ENCODE peak calls at places on chromosomes 6 and 20, in ten cellular contexts. G is astrocyte of the cerebellum; C is GF-D8; V is heart right ventricle; B is effector CD8-positive, alpha-beta T cell; J is NCI-H1436; A is neuronal stem cell; D is stimulated activated CD4-positive, alpha-beta T cell treated with anti-CD3 and anti-CD28 coated beads, Interleukin-2, amount 100 ng/mL, for 24 hours; E is effector CD4-positive, alpha-beta T cell; S is NCI-H2171. M is an unnamed sample.

GRCh38 chr6:91181416-91181815 is 594.5 kb upstream of the MAP3K7 start:
- DNase-seq in A (no peak), S (no peak), B (no peak), J (no peak), V (no peak), D (no peak), G (no peak), E (no peak), C (no peak), M (no peak)

GRCh38 chr6:167113047-167113446 is 9.8 kb upstream of the CCR6 start:
- DNase-seq in V (no peak), C (no peak), J (no peak), B (no peak), G (no peak), E (no peak), S (no peak), A (no peak), D (no peak), M (no peak)

GRCh38 chr6:33207569-33208088 is 671 bp upstream of the RING1 start:
- DNase-seq in G (no peak), C (no peak), E (no peak), D (no peak), V (peak), A (no peak), S (no peak), B (no peak), J (no peak), M (peak)

GRCh38 chr6:119129968-119130484 is 51.6 kb upstream of the FAM184A start:
- DNase-seq in E (no peak), B (no peak), C (no peak), J (no peak), G (peak), V (no peak), A (no peak), S (no peak), D (no peak), M (peak)

GRCh38 chr6:135128268-135128914 is 52.7 kb upstream of the MYB start:
- DNase-seq in D (peak), G (no peak), S (no peak), A (no peak), V (no peak), E (peak), C (peak), B (no peak), J (no peak), M (no peak)

GRCh38 chr20:53527196-53527595 is 66.4 kb downstream of the ZNF217 start:
- DNase-seq in B (no peak), G (no peak), D (no peak), C (no peak), E (no peak), J (no peak), V (no peak), A (no peak), S (no peak), M (peak)

GRCh38 chr6:157832250-157832967 is 9.4 kb downstream of the SNX9 start:
- DNase-seq in A (no peak), J (no peak), S (no peak), B (no peak), D (no peak), E (no peak), V (no peak), C (no peak), G (no peak), M (no peak)

GRCh38 chr20:48841861-48842529 is 14.2 kb upstream of the PREX1 start:
- DNase-seq in B (no peak), E (no peak), J (no peak), G (peak), C (no peak), S (no peak), A (no peak), D (no peak), V (no peak), M (peak)

GRCh38 chr6:137759624-137760023 is 107.4 kb upstream of the TNFAIP3 start:
- DNase-seq in D (no peak), G (no peak), A (no peak), E (no peak), V (no peak), C (no peak), J (no peak), B (no peak), S (no peak), M (no peak)

GRCh38 chr20:10306440-10307358 is 88.1 kb downstream of the SNAP25 start:
- DNase-seq in B (no peak), C (peak), J (no peak), G (peak), V (no peak), E (no peak), A (no peak), D (no peak), S (no peak), M (peak)

GRCh38 chr6:22098623-22099022 is 198.2 kb downstream of the PRL start:
- DNase-seq in A (no peak), S (peak), B (no peak), C (no peak), J (peak), V (no peak), D (no peak), G (no peak), E (no peak), M (no peak)

GRCh38 chr6:130997061-130997753 is 65.8 kb downstream of the EPB41L2 start:
- DNase-seq in A (peak), D (no peak), J (no peak), G (no peak), S (no peak), B (no peak), C (no peak), V (no peak), E (no peak), M (peak)

GRCh38 chr6:66926060-66926459 is 1219.0 kb upstream of the EYS start:
- DNase-seq in B (no peak), V (no peak), C (no peak), J (no peak), A (no peak), E (no peak), D (no peak), S (peak), G (no peak), M (no peak)

GRCh38 chr20:50313223-50313820 is 122.7 kb downstream of the CEBPB start:
- DNase-seq in D (no peak), G (no peak), S (no peak), B (no peak), A (no peak), J (no peak), V (no peak), C (no peak), E (no peak), M (peak)

GRCh38 chr20:11529046-11529445 is 388.6 kb upstream of the BTBD3 start:
- DNase-seq in C (no peak), V (no peak), A (no peak), B (no peak), E (no peak), G (no peak), J (no peak), D (no peak), S (no peak), M (no peak)

GRCh38 chr6:110329348-110329728 is 28.8 kb downstream of the METTL24 start:
- DNase-seq in A (no peak), G (no peak), D (no peak), J (no peak), V (no peak), E (no peak), B (no peak), C (no peak), S (no peak), M (peak)

GRCh38 chr6:43916924-43917877 is 147.2 kb downstream of the VEGFA start:
- DNase-seq in B (no peak), G (no peak), V (no peak), C (peak), D (no peak), S (no peak), E (no peak), A (no peak), J (no peak), M (peak)

GRCh38 chr20:3092611-3093379 is 8.3 kb upstream of the AVP start:
- DNase-seq in B (peak), C (no peak), G (no peak), A (no peak), V (no peak), J (no peak), D (peak), E (peak), S (no peak), M (peak)

GRCh38 chr6:111838749-111839484 is 34.3 kb downstream of the FYN start:
- DNase-seq in V (no peak), B (no peak), E (no peak), D (no peak), C (no peak), A (no peak), G (no peak), S (no peak), J (no peak), M (no peak)

GRCh38 chr6:31125162-31125561 is 4.9 kb upstream of the CDSN start:
- DNase-seq in G (no peak), D (no peak), A (no peak), V (peak), B (no peak), J (no peak), S (no peak), C (no peak), E (no peak), M (no peak)

GRCh38 chr20:45361794-45362193 is 1.2 kb upstream of the SYS1 start:
- DNase-seq in E (no peak), S (no peak), V (no peak), G (no peak), C (peak), J (no peak), D (no peak), B (no peak), A (no peak), M (no peak)

GRCh38 chr6:45608252-45608911 is 230.6 kb upstream of the SUPT3H start:
- DNase-seq in V (no peak), C (no peak), D (no peak), B (no peak), A (no peak), J (no peak), E (no peak), S (no peak), G (no peak), M (no peak)

GRCh38 chr6:52409499-52409898 is 10.6 kb upstream of the EFHC1 start:
- DNase-seq in B (no peak), E (no peak), A (no peak), J (no peak), G (no peak), C (no peak), S (no peak), D (no peak), V (no peak), M (no peak)

GRCh38 chr20:61668064-61668463 is 397.6 kb downstream of the TAF4 start:
- DNase-seq in B (no peak), C (no peak), V (no peak), J (no peak), E (no peak), S (no peak), G (no peak), A (no peak), D (no peak), M (no peak)

GRCh38 chr6:43851204-43851855 is 81.3 kb downstream of the VEGFA start:
- DNase-seq in V (no peak), D (no peak), J (no peak), C (no peak), E (no peak), S (no peak), A (no peak), B (no peak), G (peak), M (peak)

GRCh38 chr20:12722096-12722495 is 286.7 kb upstream of the SPTLC3 start:
- DNase-seq in B (no peak), V (no peak), S (no peak), A (no peak), D (no peak), G (no peak), E (no peak), J (no peak), C (no peak), M (no peak)

GRCh38 chr6:169328112-169328801 is 74.6 kb upstream of the THBS2 start:
- DNase-seq in E (no peak), B (no peak), D (no peak), G (peak), J (no peak), A (no peak), S (no peak), C (no peak), V (no peak), M (peak)

GRCh38 chr20:35618372-35619131 is 2.9 kb downstream of the SPAG4 start:
- DNase-seq in G (no peak), J (no peak), C (no peak), E (no peak), D (no peak), B (no peak), V (peak), S (no peak), A (no peak), M (peak)

M was measured in AG20443.